ENCODE peak calls at places on chromosomes 13 and 19, in nine cellular contexts. F is ELR; P is NCI-H2227 treated with DMSO at 0.1 percent for 48 hours; A is effector memory CD8-positive, alpha-beta T cell; Q is neuronal stem cell; T is RWPE1; V is nucleus accumbens; X is NCI-H774; C is stimulated activated CD4-positive, alpha-beta T cell treated with anti-CD3 and anti-CD28 coated beads, Interleukin-2, amount 100 ng/mL, for 48 hours. O is an unnamed sample.

GRCh38 chr13:29846475-29847256 is 3.8 kb downstream of the UBL3 start:
- DNase-seq in F (no peak), P (no peak), A (no peak), Q (no peak), T (no peak), V (no peak), X (no peak), C (no peak), O (no peak)

GRCh38 chr19:23283925-23284324 is 33.7 kb upstream of the ZNF724 start:
- DNase-seq in F (peak; percentile 66), P (no peak), A (peak; percentile 56), Q (no peak), T (no peak), V (no peak), X (no peak), C (peak; percentile 56), O (no peak)

GRCh38 chr19:48450863-48451262 is 4.5 kb upstream of the KCNJ14 start:
- DNase-seq in F (no peak), P (no peak), A (no peak), Q (no peak), T (no peak), V (no peak), X (no peak), C (no peak), O (no peak)

GRCh38 chr13:111281751-111282311 is 38.6 kb upstream of the TEX29 start:
- DNase-seq in F (no peak), P (no peak), A (no peak), Q (no peak), T (no peak), V (no peak), X (peak; percentile 62), C (no peak), O (no peak)

GRCh38 chr19:18788782-18789421 is 2.2 kb downstream of the COMP start:
- DNase-seq in F (no peak), P (no peak), A (no peak), Q (no peak), T (no peak), V (no peak), X (no peak), C (no peak), O (no peak)

GRCh38 chr13:99995503-99996176 is 14.1 kb downstream of the ZIC2 start:
- DNase-seq in F (no peak), P (no peak), A (no peak), Q (peak; percentile 61), T (no peak), V (no peak), X (peak; percentile 46), C (no peak), O (no peak)

GRCh38 chr13:49457221-49457620 is 13.1 kb downstream of the SETDB2 start:
- DNase-seq in F (peak; percentile 45), P (no peak), A (no peak), Q (no peak), T (no peak), V (no peak), X (no peak), C (no peak), O (no peak)

GRCh38 chr19:56079609-56080008 is 41.5 kb downstream of the ZNF787 start:
- DNase-seq in F (no peak), P (no peak), A (no peak), Q (no peak), T (no peak), V (no peak), X (no peak), C (no peak), O (no peak)

GRCh38 chr19:39582891-39583625 is 19.3 kb upstream of the LGALS13 start:
- DNase-seq in F (no peak), P (no peak), A (no peak), Q (no peak), T (no peak), V (no peak), X (no peak), C (peak; percentile 16), O (no peak)

O was measured in occipital lobe.